ENCODE peak calls at places on chromosomes 3 and 15, in four cellular contexts. K is Peyer's patch, H is transverse colon, E is DND-41. J is an unnamed sample.
A peak's percentile ranks its signal among the peaks of the same experiment; 100 is the strongest.

GRCh38 chr3:75220932-75221331 is 443.2 kb upstream of the FRG2C start:
- DNase-seq in K (no peak), H (no peak), E (no peak), J (no peak)

GRCh38 chr3:129528589-129529100 is at the start of gene RHO:
- DNase-seq in K (no peak), H (no peak), E (no peak), J (no peak)

GRCh38 chr15:68557469-68558317 is 21.1 kb upstream of the CORO2B start:
- DNase-seq in K (peak; percentile 47), H (no peak), E (no peak), J (no peak)

GRCh38 chr3:191915717-191916116 is 454.8 kb downstream of the PYDC2 start:
- DNase-seq in K (no peak), H (no peak), E (no peak), J (no peak)

GRCh38 chr3:123559040-123559861 is 25.6 kb downstream of the HACD2 start:
- DNase-seq in K (no peak), H (no peak), E (peak; percentile 12), J (no peak)

GRCh38 chr3:143775401-143775970 is 72.8 kb downstream of the SLC9A9 start:
- DNase-seq in K (no peak), H (no peak), E (peak; percentile 27), J (no peak)

GRCh38 chr3:142117052-142117451 is 32.3 kb downstream of the TFDP2 start:
- DNase-seq in K (no peak), H (no peak), E (no peak), J (no peak)

GRCh38 chr15:69976366-69976994 is 121.2 kb downstream of the TLE3 start:
- DNase-seq in K (no peak), H (peak; percentile 29), E (peak; percentile 66), J (no peak)

GRCh38 chr3:46703013-46703520 is 1.9 kb downstream of the TMIE start:
- DNase-seq in K (peak; percentile 19), H (no peak), E (no peak), J (no peak)

GRCh38 chr15:59373215-59373614 is 544 bp upstream of the MYO1E start:
- DNase-seq in K (no peak), H (no peak), E (no peak), J (no peak)

GRCh38 chr3:105965384-105965783 is 96.6 kb upstream of the CBLB start:
- DNase-seq in K (no peak), H (no peak), E (no peak), J (no peak)

GRCh38 chr3:183487896-183488295 is 59.5 kb upstream of the MCF2L2 start:
- DNase-seq in K (no peak), H (no peak), E (no peak), J (no peak)

GRCh38 chr3:187750041-187750512 is 4.8 kb upstream of the BCL6 start:
- DNase-seq in K (peak; percentile 68), H (peak; percentile 74), E (no peak), J (no peak)

GRCh38 chr3:194935061-194935460 is 249.4 kb downstream of the FAM43A start:
- DNase-seq in K (no peak), H (no peak), E (no peak), J (no peak)

GRCh38 chr3:158491968-158492367 is 79.0 kb upstream of the MLF1 start:
- DNase-seq in K (no peak), H (no peak), E (no peak), J (no peak)

GRCh38 chr3:129280183-129280582 is 1.5 kb downstream of the HMCES start:
- DNase-seq in K (no peak), H (no peak), E (no peak), J (no peak)

GRCh38 chr15:40239671-40240618 is 1.1 kb downstream of the PAK6 start:
- DNase-seq in K (peak; percentile 38), H (no peak), E (no peak), J (no peak)

DNA sequence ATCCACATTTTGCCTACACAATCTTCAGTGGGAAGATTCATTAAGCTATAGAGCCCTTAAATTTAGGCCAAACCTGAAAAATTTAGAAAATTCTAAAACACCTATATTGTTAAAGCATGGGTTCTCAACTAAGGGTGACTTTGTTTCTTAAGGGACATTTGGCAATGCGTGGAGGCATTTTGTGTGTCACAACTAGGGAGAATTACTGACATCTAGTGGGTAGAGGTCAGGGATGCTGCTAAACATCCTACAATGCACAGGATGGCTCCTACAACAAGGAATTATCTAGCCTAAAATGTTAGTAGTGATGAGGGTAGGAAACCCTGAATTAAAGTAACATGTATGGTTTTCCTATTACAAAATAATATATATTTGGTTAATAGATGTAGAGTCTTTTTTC is 55.8 kb downstream of the TBC1D5 start:
- DNase-seq in K (no peak), H (no peak), E (no peak), J (no peak)
- TF ChIP-seq CTCF in K (no peak), H (no peak), E (peak; percentile 49), J (no peak)

GRCh38 chr15:60390931-60391501 is 6.8 kb downstream of the ANXA2 start:
- DNase-seq in K (peak; percentile 71), H (peak; percentile 70), E (no peak), J (no peak)
- H3K4me1 ChIP-seq in K (peaks cover 4% of the 10 kb centered on the region), H (peaks cover 82% of the 10 kb centered on the region), E (peaks cover 14% of the 10 kb centered on the region), J (peaks cover 86% of the 10 kb centered on the region)

GRCh38 chr3:70539908-70540307 is 227.5 kb upstream of the MDFIC2 start:
- DNase-seq in K (no peak), H (no peak), E (no peak), J (no peak)
- TF ChIP-seq CTCF in K (no peak), H (no peak), E (peak; percentile 41), J (no peak)

DNA sequence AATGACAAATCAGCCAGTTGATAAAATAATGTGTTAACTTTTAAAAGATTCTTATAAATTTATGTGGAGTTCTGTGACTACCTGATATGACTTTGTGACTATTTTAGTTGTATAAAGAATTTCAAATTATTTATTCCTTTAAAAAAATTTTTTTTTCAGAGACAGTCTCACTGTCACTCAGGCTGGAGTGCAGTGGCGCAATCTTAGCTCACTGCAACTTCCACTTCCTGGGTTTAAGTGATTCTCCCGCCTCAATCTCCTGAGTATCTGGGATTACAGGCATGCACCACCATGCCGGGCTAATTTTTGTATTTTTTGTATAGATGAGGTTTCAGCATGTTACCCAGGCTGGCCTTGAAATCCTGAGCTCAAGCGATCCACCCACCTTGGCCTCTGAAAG is 48.5 kb downstream of the MBNL1 start:
- DNase-seq in K (no peak), H (no peak), E (no peak), J (no peak)
- H3K4me1 ChIP-seq in K (no peaks in the 10 kb centered on the region), H (peaks cover 35% of the 10 kb centered on the region), E (peaks cover 4% of the 10 kb centered on the region), J (peaks cover 48% of the 10 kb centered on the region)

GRCh38 chr3:50322386-50323091 is at the start of gene HYAL2:
- DNase-seq in K (no peak), H (no peak), E (no peak), J (no peak)
- TF ChIP-seq CTCF in K (no peak), H (no peak), E (no peak), J (no peak)

DNA sequence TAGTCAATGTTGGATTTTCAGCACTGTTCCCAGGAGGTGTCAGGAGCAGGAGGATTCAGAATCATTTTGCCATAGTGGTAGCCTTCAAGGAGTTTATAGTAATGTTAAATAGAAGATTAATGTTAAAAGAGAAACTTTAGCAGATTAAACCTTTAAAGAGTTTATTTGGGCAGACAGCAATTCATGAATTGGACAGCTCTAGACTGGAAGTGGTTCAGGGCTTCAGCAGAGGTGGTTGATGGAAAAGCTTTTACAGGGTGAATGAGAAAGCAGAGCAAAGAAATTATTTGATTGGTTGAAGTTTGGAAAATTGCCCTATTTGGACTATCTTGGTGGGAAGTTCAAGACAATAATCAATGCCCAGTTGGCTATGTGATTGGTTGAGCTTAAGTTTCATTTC is 416.6 kb upstream of the TBL1XR1 start:
- DNase-seq in K (no peak), H (no peak), E (no peak), J (no peak)
- H3K4me1 ChIP-seq in K (no peaks in the 10 kb centered on the region), H (peaks cover 15% of the 10 kb centered on the region), E (peaks cover 16% of the 10 kb centered on the region), J (peaks cover 41% of the 10 kb centered on the region)